ENCODE peak calls at places on chromosomes 5 and 9, in ten cellular contexts. E, T, Z, H, M, K, V, D, I and G are unnamed samples.
A peak's percentile ranks its signal among the peaks of the same experiment; 100 is the strongest.

GRCh38 chr9:88781500-88782391 is 209.5 kb upstream of the S1PR3 start:
- DNase-seq in E (no peak), T (no peak), Z (no peak), H (no peak), M (peak; percentile 96), K (peak; percentile 73), V (peak; percentile 56), D (peak; percentile 78), I (no peak), G (no peak)

GRCh38 chr5:54634089-54634488 is 116.5 kb downstream of the SNX18 start:
- DNase-seq in E (no peak), T (peak; percentile 77), Z (no peak), H (no peak), M (no peak), K (no peak), V (no peak), D (no peak), I (no peak), G (no peak)

GRCh38 chr9:551986-552930 is 289.2 kb upstream of the DMRT1 start:
- DNase-seq in E (no peak), T (no peak), Z (no peak), H (no peak), M (peak; percentile 95), K (no peak), V (no peak), D (no peak), I (no peak), G (no peak)

GRCh38 chr5:132677191-132677590 is 3.4 kb downstream of the IL4 start:
- DNase-seq in E (no peak), T (peak; percentile 80), Z (no peak), H (peak; percentile 91), M (peak; percentile 71), K (peak; percentile 91), V (peak; percentile 87), D (peak; percentile 59), I (peak; percentile 64), G (no peak)

GRCh38 chr5:168430303-168430702 is 56.0 kb upstream of the RARS1 start:
- DNase-seq in E (no peak), T (no peak), Z (no peak), H (no peak), M (no peak), K (no peak), V (no peak), D (no peak), I (peak; percentile 69), G (no peak)

GRCh38 chr9:99824378-99825157 is 2.9 kb downstream of the NR4A3 start:
- DNase-seq in E (peak; percentile 83), T (no peak), Z (peak; percentile 38), H (peak; percentile 67), M (peak; percentile 52), K (no peak), V (peak; percentile 32), D (no peak), I (peak; percentile 66), G (peak; percentile 54)

GRCh38 chr5:167906209-167906853 is 385.1 kb upstream of the WWC1 start:
- DNase-seq in E (no peak), T (no peak), Z (no peak), H (no peak), M (no peak), K (no peak), V (no peak), D (no peak), I (no peak), G (no peak)

GRCh38 chr5:59241564-59241963 is 652.0 kb downstream of the PDE4D start:
- DNase-seq in E (no peak), T (no peak), Z (no peak), H (no peak), M (no peak), K (no peak), V (no peak), D (no peak), I (no peak), G (no peak)

GRCh38 chr9:94982211-94982610 is 255.7 kb downstream of the AOPEP start:
- DNase-seq in E (no peak), T (peak; percentile 36), Z (no peak), H (no peak), M (no peak), K (no peak), V (no peak), D (no peak), I (no peak), G (no peak)

GRCh38 chr9:73050062-73050814 is 97.4 kb upstream of the ALDH1A1 start:
- DNase-seq in E (no peak), T (no peak), Z (no peak), H (no peak), M (peak; percentile 45), K (no peak), V (no peak), D (no peak), I (no peak), G (no peak)

GRCh38 chr9:137286980-137287383 is 9.5 kb downstream of the TOR4A start:
- DNase-seq in E (peak; percentile 48), T (peak; percentile 54), Z (no peak), H (no peak), M (peak; percentile 47), K (no peak), V (no peak), D (no peak), I (peak; percentile 83), G (no peak)

GRCh38 chr5:157965989-157966388 is 107.0 kb upstream of the CLINT1 start:
- DNase-seq in E (no peak), T (no peak), Z (no peak), H (no peak), M (no peak), K (no peak), V (no peak), D (no peak), I (no peak), G (no peak)

GRCh38 chr9:20636883-20637440 is 14.7 kb upstream of the MLLT3 start:
- DNase-seq in E (no peak), T (no peak), Z (no peak), H (no peak), M (peak; percentile 61), K (no peak), V (no peak), D (no peak), I (no peak), G (no peak)

GRCh38 chr5:110807174-110807573 is 68.4 kb downstream of the SLC25A46 start:
- DNase-seq in E (no peak), T (no peak), Z (no peak), H (no peak), M (peak; percentile 51), K (no peak), V (no peak), D (no peak), I (no peak), G (no peak)

GRCh38 chr9:123329329-123329955 is 26.6 kb upstream of the CRB2 start:
- DNase-seq in E (peak; percentile 46), T (peak; percentile 74), Z (no peak), H (peak; percentile 69), M (no peak), K (no peak), V (no peak), D (no peak), I (no peak), G (no peak)

GRCh38 chr5:58641533-58641932 is 58.7 kb downstream of the RAB3C start:
- DNase-seq in E (no peak), T (peak; percentile 0), Z (no peak), H (no peak), M (no peak), K (no peak), V (no peak), D (no peak), I (no peak), G (no peak)

GRCh38 chr5:56523779-56524178 is 290.6 kb upstream of the ANKRD55 start:
- DNase-seq in E (no peak), T (no peak), Z (no peak), H (no peak), M (peak; percentile 12), K (no peak), V (no peak), D (no peak), I (no peak), G (no peak)

DNA sequence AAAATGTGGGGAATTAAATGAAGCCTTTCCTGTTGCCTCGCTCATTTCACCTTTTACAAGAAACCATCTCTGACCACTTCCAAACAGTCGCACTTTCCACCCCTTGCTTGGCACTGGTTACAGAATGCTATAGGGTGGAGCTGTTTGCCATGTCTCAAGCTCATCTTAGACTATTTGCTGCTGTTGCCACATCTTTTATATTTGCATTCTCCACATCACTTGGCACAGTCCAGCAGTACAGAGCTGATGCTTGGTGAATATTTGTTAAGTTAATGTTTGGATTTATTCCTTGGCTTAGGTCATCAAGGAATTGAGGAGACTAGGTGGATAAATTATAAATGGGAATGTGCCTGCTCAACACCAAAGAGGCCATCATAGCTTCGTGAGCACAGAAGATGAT is 53.2 kb downstream of the GNA14 start:
- DNase-seq in E (no peak), T (no peak), Z (no peak), H (no peak), M (peak; percentile 38), K (no peak), V (no peak), D (no peak), I (no peak), G (no peak)
- H3K27ac ChIP-seq in E (no peak overlapping the region), T (no peak overlapping the region), Z (no peak overlapping the region), H (no peak overlapping the region), M (no peak overlapping the region), K (no peak overlapping the region), V (no peak overlapping the region), D (no peak overlapping the region), I (no peak overlapping the region), G (no peak overlapping the region)

GRCh38 chr5:9512452-9512851 is 33.4 kb downstream of the SEMA5A start:
- DNase-seq in E (no peak), T (no peak), Z (no peak), H (no peak), M (peak; percentile 51), K (no peak), V (no peak), D (no peak), I (no peak), G (no peak)
- H3K4me1 ChIP-seq in E (no peaks in the 10 kb centered on the region), T (no peaks in the 10 kb centered on the region), Z (no peaks in the 10 kb centered on the region), H (peaks cover 2% of the 10 kb centered on the region), M (peaks cover 30% of the 10 kb centered on the region), K (no peaks in the 10 kb centered on the region), V (no peaks in the 10 kb centered on the region), D (peaks cover 31% of the 10 kb centered on the region), I (no peaks in the 10 kb centered on the region), G (no peaks in the 10 kb centered on the region)

GRCh38 chr5:138824516-138824915 is 50.6 kb downstream of the LRRTM2 start:
- DNase-seq in E (no peak), T (no peak), Z (no peak), H (no peak), M (peak; percentile 41), K (no peak), V (peak; percentile 90), D (no peak), I (no peak), G (no peak)
- H3K27ac ChIP-seq in E (no peak overlapping the region), T (no peak overlapping the region), Z (no peak overlapping the region), H (no peak overlapping the region), M (peak overlapping the region; percentile 42), K (no peak overlapping the region), V (peak overlapping the region; percentile 79), D (peak overlapping the region; percentile 51), I (no peak overlapping the region), G (no peak overlapping the region)

DNA sequence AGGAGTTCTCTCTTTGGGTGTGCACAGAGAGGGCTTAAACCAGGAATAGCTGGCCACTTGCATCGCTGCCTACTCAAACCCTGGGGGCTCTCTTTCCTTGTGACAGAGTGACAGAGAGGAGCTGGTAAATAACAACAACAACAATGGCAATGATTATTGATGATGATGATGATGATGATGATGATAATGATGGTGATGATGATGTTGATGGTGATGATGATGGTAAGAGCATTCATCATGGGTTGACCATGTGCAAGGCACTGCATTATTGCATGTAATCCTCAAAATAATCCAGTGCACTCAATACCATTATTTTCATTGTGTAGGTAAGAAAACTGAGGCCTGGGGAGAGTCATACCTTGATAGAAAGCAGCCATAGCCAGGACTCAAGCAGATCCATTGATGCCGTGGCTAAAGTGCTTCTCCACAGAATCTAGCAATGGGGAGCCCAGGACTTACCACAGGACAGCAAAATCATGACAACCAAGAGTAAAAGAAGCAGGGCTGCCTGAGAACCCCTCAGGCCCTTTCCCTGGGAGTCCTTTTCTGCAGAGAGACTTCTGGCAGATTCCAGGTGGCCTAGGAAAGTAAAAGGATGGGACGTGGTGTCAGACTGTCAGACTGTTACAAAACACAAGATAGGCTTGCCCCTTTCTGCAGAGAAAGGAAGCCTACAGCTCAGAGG is 4.8 kb downstream of the FOXI1 start:
- DNase-seq in E (no peak), T (no peak), Z (no peak), H (no peak), M (no peak), K (no peak), V (no peak), D (no peak), I (no peak), G (no peak)
- H3K4me1 ChIP-seq in E (no peaks in the 10 kb centered on the region), T (no peaks in the 10 kb centered on the region), Z (no peaks in the 10 kb centered on the region), H (no peaks in the 10 kb centered on the region), M (no peaks in the 10 kb centered on the region), K (no peaks in the 10 kb centered on the region), V (no peaks in the 10 kb centered on the region), D (no peaks in the 10 kb centered on the region), I (no peaks in the 10 kb centered on the region), G (no peaks in the 10 kb centered on the region)